ENCODE peak calls at places on chromosome 2, in four cellular contexts. B, Y, K and R are unnamed samples.

GRCh38 chr2:236988690-236989639 is 96.7 kb upstream of the COPS8 start:
- DNase-seq in B (peak), Y (no peak), K (no peak), R (no peak)

GRCh38 chr2:81835318-81836000 is 1530.9 kb upstream of the LRRTM1 start:
- DNase-seq in B (no peak), Y (no peak), K (no peak), R (no peak)

GRCh38 chr2:101053117-101053516 is 51.0 kb downstream of the RPL31 start:
- DNase-seq in B (no peak), Y (no peak), K (no peak), R (no peak)

GRCh38 chr2:10721344-10722251 is at the start of gene ATP6V1C2:
- DNase-seq in B (no peak), Y (peak), K (no peak), R (no peak)

GRCh38 chr2:215883799-215884198 is 129.6 kb downstream of the MREG start:
- DNase-seq in B (no peak), Y (no peak), K (no peak), R (no peak)

GRCh38 chr2:114812261-114812660 is 369.8 kb downstream of the DPP10 start:
- DNase-seq in B (no peak), Y (no peak), K (no peak), R (no peak)

GRCh38 chr2:48890732-48891131 is 135.2 kb upstream of the LHCGR start:
- DNase-seq in B (no peak), Y (no peak), K (no peak), R (no peak)

GRCh38 chr2:235909371-235909770 is 258.8 kb downstream of the GBX2 start:
- DNase-seq in B (no peak), Y (no peak), K (no peak), R (peak)

GRCh38 chr2:86592547-86593230 is 29.4 kb upstream of the CHMP3 start:
- DNase-seq in B (no peak), Y (no peak), K (no peak), R (no peak)

GRCh38 chr2:150141241-150142001 is 346.0 kb downstream of the RND3 start:
- DNase-seq in B (no peak), Y (no peak), K (no peak), R (no peak)

DNA sequence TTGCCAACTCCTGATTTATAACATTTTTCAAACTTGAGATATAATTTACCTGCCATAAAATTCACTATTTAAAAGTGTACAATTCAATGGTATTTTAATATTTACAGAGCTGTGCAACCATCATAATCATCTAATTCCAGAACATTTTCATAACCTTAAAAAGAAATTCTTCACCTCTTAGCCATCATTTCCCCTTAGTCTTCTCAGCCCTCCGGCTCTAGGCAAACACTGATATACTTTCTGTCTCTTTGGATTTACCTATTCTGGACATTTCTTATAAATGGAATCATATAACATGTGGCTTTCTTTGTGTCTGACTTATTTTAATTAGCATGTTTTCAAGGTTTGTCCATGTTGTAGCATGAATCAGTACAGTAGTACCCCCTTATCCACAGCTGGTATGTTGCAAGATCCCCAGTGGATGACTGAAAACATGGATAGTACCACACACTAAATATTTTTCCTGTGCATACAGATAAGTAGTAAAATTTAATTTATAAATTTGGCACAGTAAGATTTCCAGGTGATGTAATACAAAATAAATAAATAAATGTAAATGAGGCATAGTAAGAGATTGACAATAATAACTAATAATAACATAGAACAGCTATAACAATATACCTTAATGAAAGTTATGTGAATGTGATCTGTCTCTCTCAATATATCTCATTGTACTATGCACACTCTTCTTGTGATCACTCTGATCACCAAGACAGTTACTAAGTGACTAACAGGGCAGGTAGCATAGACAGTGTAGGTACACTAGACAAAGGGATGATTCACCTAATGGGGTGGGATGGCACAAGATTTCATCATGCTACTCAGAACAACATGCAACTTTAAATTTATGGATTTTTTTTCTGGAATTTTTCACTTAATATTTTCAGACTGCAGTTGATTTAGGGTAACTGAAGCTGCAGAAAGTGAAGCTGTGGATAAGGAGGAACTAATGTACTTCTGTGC is 73.1 kb downstream of the RAB3GAP1 start:
- DNase-seq in B (no peak), Y (no peak), K (peak), R (no peak)
- TF ChIP-seq JUND in B (no peak), Y (no peak), K (peak), R (no peak)

DNA sequence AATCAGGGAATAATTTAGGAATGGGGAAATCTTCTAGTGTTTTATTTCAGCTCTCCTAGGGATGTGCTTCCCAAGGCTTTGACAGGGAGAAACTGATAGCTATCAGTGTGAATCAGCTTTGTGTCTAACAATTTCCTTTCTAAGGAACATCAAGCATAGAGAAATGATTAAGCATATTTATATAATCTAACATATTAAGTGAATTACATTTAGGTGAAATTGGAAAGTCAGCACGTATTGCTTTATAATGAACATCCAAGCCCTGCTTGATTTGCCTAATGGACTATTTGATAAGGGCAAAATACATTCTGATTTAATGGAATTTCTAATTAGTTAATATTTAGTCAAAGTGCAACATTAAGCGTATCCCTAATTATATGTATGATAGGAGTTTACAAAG is 19.5 kb upstream of the TSPYL6 start:
- DNase-seq in B (no peak), Y (no peak), K (no peak), R (no peak)
- TF ChIP-seq JUND in B (no peak), Y (no peak), K (no peak), R (no peak)

GRCh38 chr2:239226677-239227076 is 174.1 kb downstream of the HDAC4 start:
- DNase-seq in B (no peak), Y (no peak), K (no peak), R (no peak)

GRCh38 chr2:239225921-239226561 is 174.8 kb downstream of the HDAC4 start:
- DNase-seq in B (no peak), Y (no peak), K (no peak), R (no peak)

GRCh38 chr2:239227661-239228371 is 173.0 kb downstream of the HDAC4 start:
- DNase-seq in B (no peak), Y (peak), K (no peak), R (no peak)

GRCh38 chr2:239225456-239225855 is 175.4 kb downstream of the HDAC4 start:
- DNase-seq in B (no peak), Y (no peak), K (no peak), R (no peak)

DNA sequence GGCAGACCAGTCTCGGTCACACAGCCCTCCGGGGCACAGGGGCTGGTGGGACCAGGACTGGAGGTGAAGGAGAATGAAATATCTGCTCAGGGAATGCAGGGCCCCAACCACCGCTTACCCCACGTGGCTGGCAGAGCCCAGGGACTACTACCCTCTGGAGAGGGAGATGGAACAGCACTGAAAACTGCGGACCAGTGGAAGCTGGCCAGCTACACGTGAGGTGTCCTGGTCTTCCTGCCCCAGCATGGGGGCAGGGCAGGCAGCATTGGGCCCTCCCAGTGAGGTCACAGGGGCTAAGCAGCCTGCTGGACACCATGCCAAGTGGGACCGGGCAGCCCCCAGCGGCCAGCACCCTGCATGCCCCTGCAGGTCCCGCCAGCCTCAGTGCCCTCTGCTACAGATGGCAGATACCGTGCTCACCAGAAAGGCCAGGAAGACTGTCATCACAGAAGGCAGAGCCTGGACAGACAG is 173.7 kb downstream of the HDAC4 start:
- DNase-seq in B (no peak), Y (no peak), K (no peak), R (no peak)
- TF ChIP-seq JUND in B (no peak), Y (no peak), K (no peak), R (no peak)

GRCh38 chr2:53753036-53753435 is 14.6 kb upstream of the CHAC2 start:
- DNase-seq in B (no peak), Y (no peak), K (no peak), R (no peak)

GRCh38 chr2:53756644-53757043 is 11.0 kb upstream of the CHAC2 start:
- DNase-seq in B (no peak), Y (no peak), K (no peak), R (no peak)

GRCh38 chr2:53751728-53752127 is 15.9 kb upstream of the CHAC2 start:
- DNase-seq in B (no peak), Y (no peak), K (no peak), R (no peak)

GRCh38 chr2:53752385-53752784 is 15.2 kb upstream of the CHAC2 start:
- DNase-seq in B (no peak), Y (no peak), K (no peak), R (no peak)

DNA sequence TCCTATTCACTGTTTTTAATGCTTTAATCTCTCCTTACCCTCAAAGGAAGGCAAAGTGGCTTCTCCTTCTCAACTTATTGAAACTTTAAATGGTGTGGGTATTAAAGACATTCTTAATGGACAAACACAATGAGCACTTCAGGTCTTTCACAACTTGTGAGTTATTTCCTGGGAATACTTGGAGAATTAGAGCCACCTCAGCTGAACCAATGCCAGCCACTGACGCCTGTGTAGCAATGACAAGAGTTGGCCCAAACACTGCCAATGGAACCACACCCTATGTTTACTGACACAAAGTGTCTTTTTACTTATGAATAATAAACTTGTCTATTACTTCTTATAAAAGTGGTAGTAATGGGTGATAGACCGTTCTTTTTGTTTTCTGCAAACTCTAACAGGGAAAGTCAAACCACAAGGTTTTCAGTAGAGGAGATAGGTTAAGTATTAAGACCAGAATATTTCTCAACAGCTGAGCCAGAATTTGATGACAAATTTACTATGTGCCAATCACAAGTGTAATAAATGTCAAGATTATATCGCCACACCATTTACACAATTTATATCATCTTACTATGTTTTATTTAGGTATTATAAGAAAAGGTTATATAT is 12.5 kb upstream of the CHAC2 start:
- DNase-seq in B (no peak), Y (no peak), K (no peak), R (no peak)
- TF ChIP-seq JUND in B (no peak), Y (no peak), K (no peak), R (no peak)

GRCh38 chr2:140504596-140504995 is 1626.2 kb downstream of the LRP1B start:
- DNase-seq in B (no peak), Y (no peak), K (no peak), R (no peak)
- TF ChIP-seq JUND in B (no peak), Y (no peak), K (no peak), R (no peak)

GRCh38 chr2:158644139-158644538 is 151.0 kb upstream of the DAPL1 start:
- DNase-seq in B (no peak), Y (no peak), K (no peak), R (no peak)
- TF ChIP-seq JUND in B (no peak), Y (no peak), K (no peak), R (no peak)

GRCh38 chr2:239312081-239312501 is 88.7 kb downstream of the HDAC4 start:
- DNase-seq in B (no peak), Y (no peak), K (no peak), R (no peak)
- TF ChIP-seq JUND in B (no peak), Y (no peak), K (no peak), R (no peak)

DNA sequence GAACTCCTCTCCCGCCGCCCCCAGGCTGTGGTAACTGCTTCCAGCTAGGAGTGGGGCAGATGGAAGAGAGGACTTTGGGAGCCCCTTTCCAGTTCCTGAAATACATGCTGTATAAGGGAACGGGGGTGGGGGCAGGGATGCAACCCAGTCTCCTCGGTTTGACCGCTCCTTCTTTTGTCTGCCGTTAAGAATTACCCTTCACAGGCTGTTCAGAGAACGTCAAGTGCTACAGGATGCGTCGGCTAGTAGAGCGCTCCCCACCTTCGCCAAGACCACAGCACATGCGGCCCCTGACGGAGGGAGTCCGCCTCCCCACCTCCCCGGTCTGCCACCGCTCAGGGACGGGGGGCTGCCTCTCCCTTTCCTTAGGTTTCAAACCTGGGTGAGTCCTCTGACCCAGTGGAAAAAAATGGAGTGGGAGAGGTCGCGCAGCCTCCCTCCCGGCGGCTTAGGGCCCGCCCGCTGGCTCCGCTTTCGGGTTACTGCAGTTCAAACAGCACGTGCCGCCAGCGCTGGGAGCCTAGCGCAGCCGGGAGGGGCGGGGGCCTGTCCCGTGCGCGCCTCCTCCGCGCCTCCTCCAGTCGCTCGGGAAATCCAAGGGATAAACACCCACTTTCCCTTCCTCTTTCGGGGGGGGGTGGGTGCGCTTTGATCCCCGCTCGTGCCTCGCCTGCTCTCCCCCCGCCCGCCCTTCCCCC is 4.8 kb downstream of the CYP26B1 start:
- DNase-seq in B (no peak), Y (peak), K (no peak), R (no peak)
- TF ChIP-seq JUND in B (no peak), Y (no peak), K (no peak), R (no peak)

DNA sequence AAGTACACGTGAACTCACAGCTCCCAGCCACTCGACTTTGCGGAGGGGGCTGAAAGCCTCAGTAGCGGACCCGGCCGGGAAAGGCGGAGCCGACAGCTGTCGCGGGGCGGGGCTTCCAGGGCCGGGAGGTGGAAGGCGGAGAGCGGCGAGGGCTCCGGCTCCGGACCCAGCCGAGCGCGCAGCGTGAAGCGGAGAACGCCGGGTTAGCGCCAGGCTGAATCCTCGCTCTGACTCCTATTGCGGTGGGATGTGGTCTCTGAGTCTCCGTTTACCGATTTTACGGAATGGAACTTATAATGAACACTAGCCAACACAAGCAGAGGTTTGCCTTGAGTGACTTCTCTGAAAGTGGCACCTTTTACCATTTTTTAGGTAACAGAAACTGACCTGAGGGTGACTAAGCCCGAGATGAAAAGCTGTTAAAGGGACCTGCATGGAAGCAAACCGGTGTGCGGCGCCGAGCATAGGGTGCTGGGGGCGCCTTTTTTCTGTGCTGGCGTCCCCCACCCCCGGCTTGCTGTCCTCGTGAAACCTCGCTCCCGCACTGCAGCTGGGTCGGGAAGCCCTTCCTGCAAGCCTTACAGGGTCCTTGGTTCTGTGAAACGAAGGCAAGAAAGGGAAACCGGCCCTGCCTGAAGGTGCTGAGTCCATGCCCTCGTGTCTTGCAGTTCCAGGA is 72.9 kb downstream of the EN1 start:
- DNase-seq in B (no peak), Y (peak), K (no peak), R (peak)
- TF ChIP-seq JUND in B (no peak), Y (no peak), K (no peak), R (no peak)